ENCODE peak calls at places on chromosome 16, in nine cellular contexts. I is cardiac muscle cell; K is skeletal muscle cell; Z is CD8-positive, alpha-beta T cell; E is psoas muscle; Q is aorta; V is mucosa of descending colon; P is sigmoid colon; O is lower lobe of right lung. L is an unnamed sample.

GRCh38 chr16:9012848-9013507 is 49.3 kb upstream of the USP7 start:
- DNase-seq in Q (peak; percentile 77), K (no peak), P (no peak), V (no peak), Z (no peak), E (no peak), O (no peak), I (peak; percentile 45), L (no peak)

GRCh38 chr16:380837-381787 is 666 bp downstream of the PGAP6 start:
- DNase-seq in P (no peak), Q (peak; percentile 82), O (peak; percentile 67), I (peak; percentile 67), V (peak; percentile 72), K (no peak), Z (no peak), E (no peak), L (no peak)

GRCh38 chr16:8920676-8921625 is 38.8 kb downstream of the LITAFD start:
- DNase-seq in K (peak; percentile 28), E (no peak), Q (no peak), Z (no peak), V (no peak), I (peak; percentile 24), O (no peak), P (no peak), L (no peak)

GRCh38 chr16:78235168-78235800 is 135.8 kb downstream of the WWOX start:
- DNase-seq in E (peak; percentile 60), K (peak; percentile 1), Q (peak; percentile 88), O (peak; percentile 73), I (peak; percentile 55), V (peak; percentile 58), P (peak; percentile 72), Z (peak; percentile 49), L (no peak)

GRCh38 chr16:8675183-8676159 is 1.1 kb downstream of the ABAT start:
- DNase-seq in V (no peak), Q (no peak), I (no peak), O (no peak), K (no peak), Z (peak; percentile 25), P (peak; percentile 66), E (no peak), L (no peak)

GRCh38 chr16:66538910-66539309 is 11.0 kb downstream of the TK2 start:
- DNase-seq in K (no peak), P (no peak), O (no peak), E (no peak), Z (no peak), Q (no peak), I (no peak), V (no peak), L (no peak)

GRCh38 chr16:21611178-21611545 is 11.8 kb downstream of the METTL9 start:
- DNase-seq in P (no peak), V (no peak), Z (no peak), K (no peak), Q (no peak), I (no peak), O (no peak), E (no peak), L (no peak)

GRCh38 chr16:66516808-66517585 is 32.9 kb downstream of the TK2 start:
- DNase-seq in Q (peak; percentile 98), O (peak; percentile 96), I (no peak), V (peak; percentile 97), Z (peak; percentile 77), K (peak; percentile 95), E (peak; percentile 99), P (peak; percentile 99), L (no peak)

GRCh38 chr16:14427371-14427948 is 202.6 kb downstream of the PARN start:
- DNase-seq in E (no peak), V (no peak), Q (no peak), O (no peak), I (no peak), K (no peak), P (no peak), Z (no peak), L (no peak)

GRCh38 chr16:74874123-74874522 is 99.5 kb upstream of the FA2H start:
- DNase-seq in K (no peak), E (no peak), I (no peak), V (no peak), Q (no peak), O (no peak), P (no peak), Z (no peak), L (no peak)

GRCh38 chr16:84356176-84356575 is 12.2 kb upstream of the ATP2C2 start:
- DNase-seq in Q (no peak), E (no peak), V (peak; percentile 22), Z (no peak), I (no peak), K (no peak), P (no peak), O (no peak), L (no peak)

GRCh38 chr16:2798723-2799204 is 494 bp downstream of the PRSS41 start:
- DNase-seq in Q (peak; percentile 70), P (no peak), E (no peak), K (no peak), I (no peak), O (peak; percentile 47), Z (no peak), V (peak; percentile 53), L (no peak)

GRCh38 chr16:85399583-85400284 is 213.4 kb upstream of the GSE1 start:
- DNase-seq in E (peak; percentile 33), O (peak; percentile 27), K (no peak), P (peak; percentile 46), I (no peak), Z (no peak), V (peak; percentile 16), Q (peak; percentile 62), L (no peak)

GRCh38 chr16:3180445-3180878 is 7.5 kb upstream of the OR1F1 start:
- DNase-seq in E (no peak), I (no peak), K (no peak), Q (peak; percentile 52), V (no peak), P (peak; percentile 57), Z (no peak), O (no peak), L (no peak)

GRCh38 chr16:85616608-85617311 is 3.6 kb downstream of the GSE1 start:
- DNase-seq in V (peak; percentile 74), I (no peak), K (no peak), O (peak; percentile 81), P (no peak), E (peak; percentile 80), Q (no peak), Z (no peak), L (no peak)

GRCh38 chr16:17343729-17344128 is 127.0 kb downstream of the XYLT1 start:
- DNase-seq in Z (no peak), Q (no peak), E (no peak), V (no peak), P (peak; percentile 81), I (no peak), O (no peak), K (no peak), L (no peak)

GRCh38 chr16:69326172-69326873 is 4.1 kb downstream of the PDF start:
- DNase-seq in E (peak; percentile 68), O (no peak), V (peak; percentile 16), Q (no peak), I (no peak), K (no peak), Z (no peak), P (no peak), L (no peak)

DNA sequence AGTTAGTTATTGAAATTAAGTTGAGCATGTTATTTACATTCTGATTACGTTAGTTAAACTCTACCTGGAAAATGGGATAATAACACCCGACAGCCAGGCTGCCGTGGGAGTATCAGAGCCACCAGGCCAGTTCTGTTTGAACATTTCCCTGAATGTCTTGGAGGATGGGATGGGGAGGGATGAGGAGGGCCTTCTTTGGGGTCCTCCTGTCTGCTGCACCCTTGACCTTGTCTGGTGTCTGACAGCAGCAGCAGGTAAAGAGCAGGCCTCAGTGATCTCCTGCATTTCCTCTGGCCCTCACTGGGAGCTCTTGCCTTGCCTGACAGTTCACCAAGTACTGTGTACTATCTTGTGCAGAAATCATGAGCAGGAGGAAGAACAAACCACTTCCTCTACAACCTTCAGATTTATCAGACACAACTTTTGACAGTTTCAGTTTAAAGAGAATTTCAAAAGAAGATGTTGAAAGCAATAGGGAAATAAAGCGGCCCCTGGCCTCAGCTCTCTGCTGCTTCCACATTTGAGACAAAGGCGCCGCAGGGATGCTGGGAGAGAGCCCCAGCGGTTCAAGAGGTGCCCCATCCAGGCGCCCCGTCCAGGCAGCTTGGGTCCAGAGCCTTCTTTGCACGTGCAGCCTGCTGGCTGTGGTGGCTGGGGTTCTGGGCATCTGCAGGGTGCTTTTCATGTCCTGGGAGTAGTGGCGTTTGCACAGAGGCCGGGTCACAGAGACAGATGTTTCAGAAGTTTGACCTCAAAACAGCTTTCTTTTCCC is 25.3 kb downstream of the CMIP start:
- DNase-seq in K (no peak), V (no peak), O (peak; percentile 78), P (no peak), I (no peak), Z (no peak), E (no peak), Q (no peak), L (no peak)
- H3K4me3 ChIP-seq in K (no peak overlapping the region), V (no peak overlapping the region), O (peak overlapping the region; percentile 17), P (no peak overlapping the region), I (no peak overlapping the region), Z (peak overlapping the region; percentile 36), E (no peak overlapping the region), Q (no peak overlapping the region), L (no peak overlapping the region)

GRCh38 chr16:27316038-27316680 is 2.4 kb downstream of the IL4R start:
- DNase-seq in E (no peak), Z (no peak), V (no peak), K (no peak), P (peak; percentile 67), Q (no peak), I (no peak), O (no peak), L (no peak)
- H3K4me3 ChIP-seq in E (peak overlapping the region; percentile 77), Z (no peak overlapping the region), V (no peak overlapping the region), K (no peak overlapping the region), P (peak overlapping the region; percentile 74), Q (no peak overlapping the region), I (no peak overlapping the region), O (peak overlapping the region; percentile 97), L (no peak overlapping the region)

DNA sequence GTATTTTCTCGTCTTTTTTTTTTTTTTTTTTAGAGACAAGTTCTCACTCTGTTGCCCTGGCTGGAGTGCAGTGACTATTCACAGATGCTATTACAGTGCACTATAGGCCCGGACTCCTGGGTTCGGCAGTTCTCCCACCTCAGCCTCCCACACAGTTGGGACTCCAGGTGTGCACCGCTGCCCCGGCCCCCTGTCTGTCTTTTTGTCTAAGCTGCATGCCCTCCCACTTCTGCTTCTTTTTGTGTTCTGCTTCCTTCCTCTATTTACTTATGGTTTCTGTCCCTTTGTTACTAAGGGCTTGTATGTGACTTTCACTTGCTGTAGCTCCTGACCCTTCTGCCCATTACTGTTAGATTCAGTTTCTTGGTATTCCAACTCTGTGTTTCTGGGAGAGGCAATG is 20.5 kb downstream of the SLC7A6 start:
- DNase-seq in Q (no peak), P (no peak), E (no peak), Z (no peak), I (no peak), O (no peak), K (no peak), V (no peak), L (no peak)
- H3K4me3 ChIP-seq in Q (no peak overlapping the region), P (no peak overlapping the region), E (peak overlapping the region; percentile 18), Z (peak overlapping the region; percentile 39), I (no peak overlapping the region), O (no peak overlapping the region), K (no peak overlapping the region), V (no peak overlapping the region), L (no peak overlapping the region)

DNA sequence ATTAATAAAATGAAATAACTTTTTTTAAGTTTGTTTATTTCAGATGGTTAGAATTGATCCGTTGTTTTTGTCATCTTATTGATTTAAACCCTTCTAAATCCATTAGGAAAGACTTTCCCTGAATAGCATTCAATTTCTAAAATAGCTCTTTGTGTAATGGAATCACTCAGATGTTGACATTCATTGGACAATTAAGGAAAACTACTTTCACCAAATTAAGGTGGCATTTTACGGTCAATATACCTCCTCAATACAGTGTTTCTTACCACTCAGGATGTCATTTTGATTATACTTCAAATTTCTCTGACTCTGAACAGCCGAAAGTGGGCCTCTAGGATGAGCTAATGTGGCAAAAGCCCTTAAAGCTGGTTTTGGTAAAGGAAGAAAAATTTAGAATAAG is 1.8 kb downstream of the ARL6IP1 start:
- DNase-seq in I (no peak), O (no peak), P (no peak), K (no peak), Q (no peak), Z (no peak), V (no peak), E (no peak), L (no peak)
- H3K4me3 ChIP-seq in I (peak overlapping the region; percentile 88), O (peak overlapping the region; percentile 94), P (no peak overlapping the region), K (peak overlapping the region; percentile 96), Q (no peak overlapping the region), Z (no peak overlapping the region), V (no peak overlapping the region), E (peak overlapping the region; percentile 77), L (peak overlapping the region; percentile 78)

L was measured in SK-N-MC.